ENCODE peak calls at places on chromosome 7, in nine cellular contexts. One of them, this sample, is unnamed.

GRCh38 chr7:42574693-42575084 is 337.2 kb downstream of the C7orf25 start:
- DNase-seq in heart right ventricle: no peak
- DNase-seq in mesendoderm: peak; percentile 25
- DNase-seq in right cardiac atrium: no peak
- DNase-seq in Karpas-422: no peak
- DNase-seq in thoracic aorta: no peak
- DNase-seq in transverse colon: no peak
- DNase-seq in tibial artery: no peak
- DNase-seq in lower lobe of right lung: no peak
- DNase-seq in this sample: no peak

GRCh38 chr7:43077285-43077684 is 35.2 kb upstream of the HECW1 start:
- DNase-seq in right cardiac atrium: no peak
- DNase-seq in lower lobe of right lung: no peak
- DNase-seq in thoracic aorta: no peak
- DNase-seq in Karpas-422: no peak
- DNase-seq in heart right ventricle: no peak
- DNase-seq in tibial artery: no peak
- DNase-seq in transverse colon: no peak
- DNase-seq in mesendoderm: no peak
- DNase-seq in this sample: no peak

GRCh38 chr7:18457832-18458231 is 37.7 kb upstream of the HDAC9 start:
- DNase-seq in transverse colon: no peak
- DNase-seq in right cardiac atrium: no peak
- DNase-seq in thoracic aorta: no peak
- DNase-seq in heart right ventricle: peak; percentile 22
- DNase-seq in tibial artery: no peak
- DNase-seq in Karpas-422: no peak
- DNase-seq in mesendoderm: no peak
- DNase-seq in lower lobe of right lung: no peak
- DNase-seq in this sample: no peak

GRCh38 chr7:29308424-29308823 is 113.8 kb downstream of the CHN2 start:
- DNase-seq in Karpas-422: no peak
- DNase-seq in thoracic aorta: no peak
- DNase-seq in mesendoderm: peak; percentile 36
- DNase-seq in tibial artery: no peak
- DNase-seq in transverse colon: no peak
- DNase-seq in lower lobe of right lung: no peak
- DNase-seq in heart right ventricle: no peak
- DNase-seq in right cardiac atrium: no peak
- DNase-seq in this sample: no peak

GRCh38 chr7:111092406-111093160 is 1.7 kb downstream of the LRRN3 start:
- DNase-seq in Karpas-422: no peak
- DNase-seq in mesendoderm: no peak
- DNase-seq in heart right ventricle: no peak
- DNase-seq in tibial artery: no peak
- DNase-seq in right cardiac atrium: no peak
- DNase-seq in thoracic aorta: no peak
- DNase-seq in transverse colon: no peak
- DNase-seq in lower lobe of right lung: no peak
- DNase-seq in this sample: no peak

GRCh38 chr7:157253850-157254249 is 83.0 kb upstream of the DNAJB6 start:
- DNase-seq in transverse colon: peak; percentile 65
- DNase-seq in tibial artery: no peak
- DNase-seq in right cardiac atrium: peak; percentile 88
- DNase-seq in heart right ventricle: peak; percentile 59
- DNase-seq in Karpas-422: no peak
- DNase-seq in thoracic aorta: no peak
- DNase-seq in mesendoderm: no peak
- DNase-seq in lower lobe of right lung: peak; percentile 92
- DNase-seq in this sample: no peak

GRCh38 chr7:95491634-95492314 is 6.0 kb downstream of the ASB4 start:
- DNase-seq in heart right ventricle: no peak
- DNase-seq in tibial artery: no peak
- DNase-seq in right cardiac atrium: no peak
- DNase-seq in lower lobe of right lung: no peak
- DNase-seq in Karpas-422: no peak
- DNase-seq in mesendoderm: peak; percentile 86
- DNase-seq in thoracic aorta: no peak
- DNase-seq in transverse colon: peak; percentile 9
- DNase-seq in this sample: no peak

GRCh38 chr7:78395298-78396120 is 596.9 kb downstream of the PHTF2 start:
- DNase-seq in heart right ventricle: no peak
- DNase-seq in lower lobe of right lung: no peak
- DNase-seq in transverse colon: no peak
- DNase-seq in Karpas-422: no peak
- DNase-seq in thoracic aorta: no peak
- DNase-seq in right cardiac atrium: no peak
- DNase-seq in mesendoderm: peak; percentile 19
- DNase-seq in tibial artery: no peak
- DNase-seq in this sample: no peak

GRCh38 chr7:81676813-81677212 is 93.0 kb downstream of the HGF start:
- DNase-seq in transverse colon: no peak
- DNase-seq in heart right ventricle: no peak
- DNase-seq in right cardiac atrium: no peak
- DNase-seq in lower lobe of right lung: no peak
- DNase-seq in Karpas-422: no peak
- DNase-seq in thoracic aorta: no peak
- DNase-seq in tibial artery: no peak
- DNase-seq in mesendoderm: no peak
- DNase-seq in this sample: peak; percentile 30

GRCh38 chr7:92155108-92155755 is 21.0 kb upstream of the CYP51A1 start:
- DNase-seq in transverse colon: no peak
- DNase-seq in lower lobe of right lung: no peak
- DNase-seq in Karpas-422: no peak
- DNase-seq in heart right ventricle: no peak
- DNase-seq in mesendoderm: no peak
- DNase-seq in thoracic aorta: no peak
- DNase-seq in tibial artery: no peak
- DNase-seq in right cardiac atrium: no peak
- DNase-seq in this sample: no peak

DNA sequence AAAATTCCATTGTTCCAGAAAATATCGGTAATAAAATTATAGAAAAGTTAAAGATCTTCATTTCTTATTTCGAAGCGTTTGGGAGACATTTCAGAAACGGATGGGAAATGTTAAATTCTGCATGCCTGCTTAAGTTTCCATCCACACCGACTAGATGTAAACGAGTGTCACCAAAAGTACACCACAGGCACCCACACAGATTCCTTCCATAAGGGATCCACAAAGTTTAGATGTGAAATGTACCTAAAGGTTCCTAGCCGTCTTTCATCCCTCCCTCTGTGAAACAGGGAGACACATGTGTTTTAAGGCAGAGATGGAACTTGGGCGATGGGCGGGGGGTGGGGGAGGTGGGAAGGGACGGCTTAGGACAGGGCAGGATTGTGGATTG is 621 bp upstream of the CAV1 start:
- DNase-seq in right cardiac atrium: no peak
- DNase-seq in Karpas-422: no peak
- DNase-seq in transverse colon: no peak
- DNase-seq in mesendoderm: no peak
- DNase-seq in thoracic aorta: no peak
- DNase-seq in tibial artery: no peak
- DNase-seq in lower lobe of right lung: no peak
- DNase-seq in heart right ventricle: no peak
- DNase-seq in this sample: no peak
- H3K4me3 ChIP-seq in right cardiac atrium: peak overlapping the region; percentile 76
- H3K4me3 ChIP-seq in Karpas-422: no peak overlapping the region
- H3K4me3 ChIP-seq in transverse colon: peak overlapping the region; percentile 60
- H3K4me3 ChIP-seq in mesendoderm: no peak overlapping the region
- H3K4me3 ChIP-seq in thoracic aorta: peak overlapping the region; percentile 95
- H3K4me3 ChIP-seq in tibial artery: peak overlapping the region; percentile 76
- H3K4me3 ChIP-seq in lower lobe of right lung: peak overlapping the region; percentile 76
- H3K4me3 ChIP-seq in heart right ventricle: peak overlapping the region; percentile 69
- H3K4me3 ChIP-seq in this sample: no peak overlapping the region

DNA sequence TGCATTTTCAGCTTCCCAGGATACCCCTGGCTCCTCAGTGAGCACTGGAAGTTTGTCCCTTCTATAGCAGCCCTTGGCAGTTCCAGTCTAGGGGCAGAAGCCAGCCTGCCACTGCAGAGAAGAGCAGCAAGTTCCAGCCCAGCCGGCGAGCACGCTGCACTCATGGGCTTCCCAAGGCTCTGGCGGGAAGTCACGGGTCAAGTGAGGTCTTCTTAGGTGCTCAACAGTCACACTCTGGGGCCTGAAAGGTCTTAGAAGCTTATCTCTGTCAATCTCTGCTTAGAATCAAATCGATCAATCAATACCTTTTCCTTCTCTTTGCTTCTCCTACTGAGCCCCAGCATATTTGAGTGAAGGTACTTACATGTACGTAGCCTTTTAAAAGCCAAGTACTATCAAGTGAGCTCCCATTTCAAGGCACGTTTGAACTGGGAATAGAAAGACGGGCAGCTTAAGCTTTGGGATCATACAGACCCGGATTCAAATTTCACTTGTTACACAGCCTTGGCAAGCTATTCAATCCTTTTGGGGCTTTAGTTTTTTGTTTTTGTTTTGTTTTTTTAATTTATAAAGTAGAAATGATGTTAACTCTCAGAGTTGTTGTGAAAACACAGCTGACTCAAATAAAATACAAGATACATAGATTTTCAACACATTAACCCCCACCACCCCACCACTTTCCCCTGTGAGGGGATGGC is 152.6 kb upstream of the KLF14 start:
- DNase-seq in lower lobe of right lung: peak; percentile 57
- DNase-seq in transverse colon: no peak
- DNase-seq in thoracic aorta: no peak
- DNase-seq in right cardiac atrium: peak; percentile 53
- DNase-seq in Karpas-422: no peak
- DNase-seq in heart right ventricle: no peak
- DNase-seq in tibial artery: no peak
- DNase-seq in mesendoderm: no peak
- DNase-seq in this sample: no peak
- H3K4me3 ChIP-seq in lower lobe of right lung: no peak overlapping the region
- H3K4me3 ChIP-seq in transverse colon: no peak overlapping the region
- H3K4me3 ChIP-seq in thoracic aorta: no peak overlapping the region
- H3K4me3 ChIP-seq in right cardiac atrium: no peak overlapping the region
- H3K4me3 ChIP-seq in Karpas-422: no peak overlapping the region
- H3K4me3 ChIP-seq in heart right ventricle: no peak overlapping the region
- H3K4me3 ChIP-seq in tibial artery: no peak overlapping the region
- H3K4me3 ChIP-seq in mesendoderm: no peak overlapping the region
- H3K4me3 ChIP-seq in this sample: no peak overlapping the region

GRCh38 chr7:105000190-105000589 is 13.8 kb upstream of the KMT2E start:
- DNase-seq in mesendoderm: no peak
- DNase-seq in tibial artery: no peak
- DNase-seq in right cardiac atrium: no peak
- DNase-seq in heart right ventricle: no peak
- DNase-seq in transverse colon: no peak
- DNase-seq in lower lobe of right lung: no peak
- DNase-seq in Karpas-422: no peak
- DNase-seq in thoracic aorta: no peak
- DNase-seq in this sample: no peak

GRCh38 chr7:105000927-105001336 is 13.1 kb upstream of the KMT2E start:
- DNase-seq in thoracic aorta: no peak
- DNase-seq in lower lobe of right lung: no peak
- DNase-seq in Karpas-422: no peak
- DNase-seq in right cardiac atrium: no peak
- DNase-seq in mesendoderm: no peak
- DNase-seq in heart right ventricle: no peak
- DNase-seq in tibial artery: no peak
- DNase-seq in transverse colon: no peak
- DNase-seq in this sample: no peak

GRCh38 chr7:105003875-105004510 is 10.0 kb upstream of the KMT2E start:
- DNase-seq in heart right ventricle: no peak
- DNase-seq in right cardiac atrium: no peak
- DNase-seq in transverse colon: no peak
- DNase-seq in lower lobe of right lung: no peak
- DNase-seq in Karpas-422: no peak
- DNase-seq in thoracic aorta: no peak
- DNase-seq in mesendoderm: no peak
- DNase-seq in tibial artery: no peak
- DNase-seq in this sample: no peak

GRCh38 chr7:105001652-105002184 is 12.3 kb upstream of the KMT2E start:
- DNase-seq in tibial artery: no peak
- DNase-seq in transverse colon: no peak
- DNase-seq in lower lobe of right lung: no peak
- DNase-seq in mesendoderm: no peak
- DNase-seq in Karpas-422: no peak
- DNase-seq in heart right ventricle: no peak
- DNase-seq in thoracic aorta: no peak
- DNase-seq in right cardiac atrium: no peak
- DNase-seq in this sample: no peak

GRCh38 chr7:105003275-105003674 is 10.7 kb upstream of the KMT2E start:
- DNase-seq in right cardiac atrium: no peak
- DNase-seq in heart right ventricle: peak; percentile 43
- DNase-seq in thoracic aorta: peak; percentile 68
- DNase-seq in lower lobe of right lung: no peak
- DNase-seq in Karpas-422: no peak
- DNase-seq in transverse colon: peak; percentile 54
- DNase-seq in mesendoderm: no peak
- DNase-seq in tibial artery: peak; percentile 88
- DNase-seq in this sample: peak; percentile 46
- H3K4me3 ChIP-seq in right cardiac atrium: no peak overlapping the region
- H3K4me3 ChIP-seq in heart right ventricle: no peak overlapping the region
- H3K4me3 ChIP-seq in thoracic aorta: peak overlapping the region; percentile 62
- H3K4me3 ChIP-seq in lower lobe of right lung: peak overlapping the region; percentile 27
- H3K4me3 ChIP-seq in Karpas-422: no peak overlapping the region
- H3K4me3 ChIP-seq in transverse colon: no peak overlapping the region
- H3K4me3 ChIP-seq in mesendoderm: no peak overlapping the region
- H3K4me3 ChIP-seq in tibial artery: peak overlapping the region; percentile 23
- H3K4me3 ChIP-seq in this sample: no peak overlapping the region

DNA sequence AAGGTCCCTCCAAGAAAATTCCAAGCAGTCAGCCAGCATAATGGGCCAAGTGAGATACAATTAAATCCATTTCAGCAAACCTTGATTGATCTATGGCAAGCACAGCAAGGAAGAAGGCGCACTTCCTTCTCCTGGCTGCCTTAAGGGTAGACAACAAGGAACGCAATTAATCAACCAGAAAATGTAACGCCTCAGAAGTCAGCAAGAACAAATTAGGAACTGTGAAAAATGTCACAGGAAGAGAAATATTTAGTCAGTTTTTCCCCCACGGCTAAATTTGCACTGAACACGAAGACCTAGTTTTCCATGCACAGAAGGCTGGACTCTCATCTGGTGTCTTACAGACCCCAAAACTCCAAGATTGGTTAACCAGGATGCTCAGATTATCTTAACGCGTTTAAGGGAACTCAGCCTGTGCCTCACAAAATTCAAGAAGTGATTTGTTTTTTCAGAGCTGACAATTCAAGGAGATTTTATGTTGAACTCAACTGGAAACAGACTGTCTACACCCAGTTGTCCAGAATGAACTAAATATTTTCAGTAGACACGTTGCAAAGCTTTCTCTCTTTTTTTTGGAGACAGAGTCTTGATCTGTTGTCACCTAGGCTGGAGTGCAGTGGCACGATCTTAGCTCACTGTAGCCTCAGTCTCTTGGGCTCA is 14.3 kb downstream of the SNX8 start:
- DNase-seq in lower lobe of right lung: no peak
- DNase-seq in right cardiac atrium: no peak
- DNase-seq in transverse colon: no peak
- DNase-seq in mesendoderm: no peak
- DNase-seq in thoracic aorta: no peak
- DNase-seq in Karpas-422: no peak
- DNase-seq in heart right ventricle: no peak
- DNase-seq in tibial artery: no peak
- DNase-seq in this sample: no peak
- H3K4me3 ChIP-seq in lower lobe of right lung: no peak overlapping the region
- H3K4me3 ChIP-seq in right cardiac atrium: no peak overlapping the region
- H3K4me3 ChIP-seq in transverse colon: no peak overlapping the region
- H3K4me3 ChIP-seq in mesendoderm: no peak overlapping the region
- H3K4me3 ChIP-seq in thoracic aorta: peak overlapping the region; percentile 22
- H3K4me3 ChIP-seq in Karpas-422: peak overlapping the region; percentile 17
- H3K4me3 ChIP-seq in heart right ventricle: no peak overlapping the region
- H3K4me3 ChIP-seq in tibial artery: peak overlapping the region; percentile 10
- H3K4me3 ChIP-seq in this sample: no peak overlapping the region

This sample was measured in NB4.